ENCODE peak calls at places on chromosomes 1 and 21, in six cellular contexts. K is BE2C; V is HEK293T; G is non-pigmented ciliary epithelial cell; D is M059J; S is activated T-cell treated with anti-CD3 and anti-CD28 coated beads, Interleukin-2, amount 50 U/mL, for 72 hours. Y is an unnamed sample.
A peak's percentile ranks its signal among the peaks of the same experiment; 100 is the strongest.

GRCh38 chr1:114558548-114558947 is 22.9 kb downstream of the BCAS2 start:
- DNase-seq in G (no peak), D (peak; percentile 8), K (no peak), V (peak; percentile 32), S (no peak), Y (peak; percentile 13)

GRCh38 chr1:51627672-51628071 is 10.8 kb downstream of the OSBPL9 start:
- DNase-seq in S (no peak), D (peak; percentile 59), G (no peak), V (peak; percentile 30), K (peak; percentile 6), Y (peak; percentile 49)

GRCh38 chr1:36257375-36257767 is 33.1 kb downstream of the THRAP3 start:
- DNase-seq in V (no peak), D (peak; percentile 32), S (peak; percentile 9), G (no peak), K (no peak), Y (no peak)

GRCh38 chr1:230292739-230293720 is 133.1 kb downstream of the PGBD5 start:
- DNase-seq in G (no peak), S (no peak), V (no peak), K (no peak), D (no peak), Y (peak; percentile 36)

GRCh38 chr1:51517361-51518032 is 1.6 kb downstream of the EPS15 start:
- DNase-seq in V (no peak), S (no peak), K (no peak), D (peak; percentile 19), G (no peak), Y (no peak)

GRCh38 chr21:42835611-42836401 is 43.5 kb downstream of the WDR4 start:
- DNase-seq in G (no peak), V (no peak), K (no peak), S (no peak), D (no peak), Y (no peak)

GRCh38 chr1:96880626-96881025 is 159.0 kb downstream of the PTBP2 start:
- DNase-seq in D (no peak), K (no peak), S (no peak), G (no peak), V (no peak), Y (no peak)

GRCh38 chr1:68346192-68346808 is 103.5 kb downstream of the RPE65 start:
- DNase-seq in S (no peak), G (no peak), K (no peak), V (peak; percentile 37), D (peak; percentile 36), Y (peak; percentile 33)

GRCh38 chr1:147171399-147172167 is 687 bp downstream of the PRKAB2 start:
- DNase-seq in G (no peak), D (peak; percentile 40), S (no peak), V (peak; percentile 26), K (no peak), Y (peak; percentile 41)

GRCh38 chr1:153536618-153537375 is 1.0 kb upstream of the S100A6 start:
- DNase-seq in V (no peak), D (no peak), G (no peak), K (no peak), S (no peak), Y (no peak)

GRCh38 chr1:157368363-157368762 is 184.0 kb downstream of the FCRL5 start:
- DNase-seq in D (no peak), V (no peak), S (no peak), K (no peak), G (no peak), Y (no peak)

GRCh38 chr1:11794446-11795237 is 11.1 kb downstream of the MTHFR start:
- DNase-seq in K (no peak), S (no peak), G (no peak), D (peak; percentile 48), V (no peak), Y (no peak)

GRCh38 chr1:243917177-243917862 is 67.3 kb upstream of the AKT3 start:
- DNase-seq in V (peak; percentile 63), G (peak; percentile 70), K (peak; percentile 49), D (peak; percentile 87), S (peak; percentile 10), Y (peak; percentile 95)

GRCh38 chr21:43341349-43342163 is 85.4 kb downstream of the SIK1 start:
- DNase-seq in G (no peak), D (peak; percentile 49), S (no peak), V (no peak), K (no peak), Y (no peak)

GRCh38 chr1:145846191-145846590 is 761 bp downstream of the NUDT17 start:
- DNase-seq in S (peak; percentile 28), G (no peak), K (peak; percentile 36), D (peak; percentile 49), V (peak; percentile 66), Y (peak; percentile 69)

GRCh38 chr1:31214316-31215082 is 25.2 kb downstream of the NKAIN1 start:
- DNase-seq in V (no peak), K (no peak), D (no peak), G (no peak), S (no peak), Y (peak; percentile 74)

GRCh38 chr1:154767315-154768240 is 102.5 kb downstream of the KCNN3 start:
- DNase-seq in K (peak; percentile 52), S (no peak), G (peak; percentile 15), V (no peak), D (peak; percentile 19), Y (no peak)

GRCh38 chr1:109237512-109237911 is 11.8 kb upstream of the CELSR2 start:
- DNase-seq in V (no peak), G (no peak), S (no peak), D (no peak), K (no peak), Y (peak; percentile 43)

GRCh38 chr21:33690874-33691273 is 48.6 kb downstream of the ITSN1 start:
- DNase-seq in G (no peak), S (no peak), K (no peak), D (no peak), V (no peak), Y (no peak)

GRCh38 chr1:93219443-93219842 is 38.9 kb downstream of the CCDC18 start:
- DNase-seq in S (peak; percentile 3), G (no peak), V (no peak), K (no peak), D (peak; percentile 51), Y (no peak)

GRCh38 chr1:7594002-7594713 is 176.9 kb upstream of the VAMP3 start:
- DNase-seq in D (peak; percentile 54), G (no peak), S (no peak), V (no peak), K (peak; percentile 52), Y (no peak)

GRCh38 chr1:95095833-95096217 is 21.3 kb upstream of the TLCD4 start:
- DNase-seq in G (no peak), K (no peak), V (no peak), D (no peak), S (no peak), Y (no peak)

GRCh38 chr1:220881918-220882891 is 3.0 kb downstream of the HLX start:
- DNase-seq in V (no peak), G (no peak), S (no peak), D (no peak), K (no peak), Y (peak; percentile 80)

GRCh38 chr1:15173863-15174614 is 20.5 kb downstream of the TMEM51 start:
- DNase-seq in V (no peak), D (peak; percentile 59), G (no peak), S (no peak), K (no peak), Y (no peak)

Y was measured in neural progenitor cell.